ENCODE peak calls at places on chromosomes 6 and 20, in five cellular contexts. One of them, this sample, is unnamed.

GRCh38 chr6:163780993-163781392 is 366.5 kb downstream of the QKI start:
- DNase-seq in HepG2: no peak
- DNase-seq in H1: no peak
- DNase-seq in GM12878: no peak
- DNase-seq in K562: no peak
- DNase-seq in this sample: peak

GRCh38 chr20:63273635-63274380 is 1.2 kb downstream of the ARFGAP1 start:
- DNase-seq in HepG2: peak
- DNase-seq in H1: no peak
- DNase-seq in GM12878: no peak
- DNase-seq in K562: peak
- DNase-seq in this sample: no peak

GRCh38 chr20:5569021-5569420 is 181.2 kb upstream of the SHLD1 start:
- DNase-seq in HepG2: peak
- DNase-seq in H1: no peak
- DNase-seq in GM12878: no peak
- DNase-seq in K562: peak
- DNase-seq in this sample: peak

GRCh38 chr6:26157150-26157837 is 70.1 kb downstream of the HFE start:
- DNase-seq in HepG2: no peak
- DNase-seq in H1: peak
- DNase-seq in GM12878: no peak
- DNase-seq in K562: peak
- DNase-seq in this sample: peak

GRCh38 chr20:5825136-5825719 is 75.0 kb downstream of the SHLD1 start:
- DNase-seq in HepG2: no peak
- DNase-seq in H1: no peak
- DNase-seq in GM12878: no peak
- DNase-seq in K562: no peak
- DNase-seq in this sample: peak

GRCh38 chr6:68238097-68238597 is 396.9 kb upstream of the ADGRB3 start:
- DNase-seq in HepG2: no peak
- DNase-seq in H1: no peak
- DNase-seq in GM12878: no peak
- DNase-seq in K562: no peak
- DNase-seq in this sample: no peak

GRCh38 chr6:169800116-169800667 is 48.8 kb downstream of the ERMARD start:
- DNase-seq in HepG2: peak
- DNase-seq in H1: no peak
- DNase-seq in GM12878: no peak
- DNase-seq in K562: no peak
- DNase-seq in this sample: no peak

GRCh38 chr6:2890981-2891767 is 11.9 kb downstream of the SERPINB9 start:
- DNase-seq in HepG2: no peak
- DNase-seq in H1: no peak
- DNase-seq in GM12878: no peak
- DNase-seq in K562: no peak
- DNase-seq in this sample: no peak

GRCh38 chr6:142726616-142727015 is 218.4 kb downstream of the HIVEP2 start:
- DNase-seq in HepG2: no peak
- DNase-seq in H1: no peak
- DNase-seq in GM12878: no peak
- DNase-seq in K562: no peak
- DNase-seq in this sample: no peak

GRCh38 chr6:56176741-56177140 is 70.6 kb downstream of the COL21A1 start:
- DNase-seq in HepG2: no peak
- DNase-seq in H1: no peak
- DNase-seq in GM12878: no peak
- DNase-seq in K562: no peak
- DNase-seq in this sample: no peak

GRCh38 chr6:118228856-118229255 is 319.2 kb upstream of the PLN start:
- DNase-seq in HepG2: no peak
- DNase-seq in H1: no peak
- DNase-seq in GM12878: no peak
- DNase-seq in K562: no peak
- DNase-seq in this sample: no peak

DNA sequence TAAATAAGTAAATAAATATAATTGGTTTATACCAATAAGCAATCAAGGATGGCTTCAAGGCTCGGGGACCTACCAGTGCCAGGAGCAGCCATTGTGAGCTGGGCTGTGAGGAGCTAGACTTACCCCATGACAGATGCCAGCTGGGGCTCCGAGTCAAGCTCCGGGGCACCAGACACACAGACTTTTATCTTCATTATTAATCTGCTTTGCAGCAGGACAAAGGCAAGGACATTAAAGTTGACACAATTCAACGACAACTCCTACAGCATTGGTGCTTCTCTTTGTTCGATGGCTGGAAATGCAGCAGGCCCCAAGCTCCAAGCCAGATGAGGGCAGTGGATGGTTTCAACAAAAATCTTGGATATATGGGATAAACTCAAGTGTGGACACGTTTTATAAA is 68.3 kb downstream of the CD24 start:
- DNase-seq in HepG2: no peak
- DNase-seq in H1: no peak
- DNase-seq in GM12878: no peak
- DNase-seq in K562: no peak
- DNase-seq in this sample: no peak
- TF ChIP-seq POLR2AphosphoS5 in HepG2: no peak
- TF ChIP-seq POLR2AphosphoS5 in H1: no peak
- TF ChIP-seq POLR2AphosphoS5 in GM12878: no peak
- TF ChIP-seq POLR2AphosphoS5 in K562: no peak
- TF ChIP-seq POLR2AphosphoS5 in this sample: no peak

GRCh38 chr20:59575653-59576052 is 28.7 kb upstream of the PHACTR3 start:
- DNase-seq in HepG2: no peak
- DNase-seq in H1: no peak
- DNase-seq in GM12878: no peak
- DNase-seq in K562: no peak
- DNase-seq in this sample: no peak

GRCh38 chr20:59577809-59578601 is 26.3 kb upstream of the PHACTR3 start:
- DNase-seq in HepG2: no peak
- DNase-seq in H1: no peak
- DNase-seq in GM12878: no peak
- DNase-seq in K562: no peak
- DNase-seq in this sample: no peak

GRCh38 chr20:59578602-59579403 is 25.5 kb upstream of the PHACTR3 start:
- DNase-seq in HepG2: no peak
- DNase-seq in H1: no peak
- DNase-seq in GM12878: no peak
- DNase-seq in K562: no peak
- DNase-seq in this sample: no peak

GRCh38 chr20:59576216-59576953 is 28.0 kb upstream of the PHACTR3 start:
- DNase-seq in HepG2: no peak
- DNase-seq in H1: no peak
- DNase-seq in GM12878: no peak
- DNase-seq in K562: no peak
- DNase-seq in this sample: peak

GRCh38 chr20:59577037-59577808 is 27.1 kb upstream of the PHACTR3 start:
- DNase-seq in HepG2: no peak
- DNase-seq in H1: no peak
- DNase-seq in GM12878: no peak
- DNase-seq in K562: peak
- DNase-seq in this sample: peak
- TF ChIP-seq EZH2 in HepG2: no peak
- TF ChIP-seq EZH2 in H1: no peak
- TF ChIP-seq EZH2 in GM12878: no peak
- TF ChIP-seq EZH2 in K562: no peak
- TF ChIP-seq EZH2 in this sample: no peak

GRCh38 chr20:54126809-54127655 is 46.8 kb downstream of the CYP24A1 start:
- DNase-seq in HepG2: no peak
- DNase-seq in H1: no peak
- DNase-seq in GM12878: no peak
- DNase-seq in K562: no peak
- DNase-seq in this sample: no peak

GRCh38 chr20:54122681-54123586 is 50.9 kb downstream of the CYP24A1 start:
- DNase-seq in HepG2: peak
- DNase-seq in H1: no peak
- DNase-seq in GM12878: no peak
- DNase-seq in K562: no peak
- DNase-seq in this sample: no peak

GRCh38 chr20:54119744-54120143 is 49.4 kb upstream of the BCAS1 start:
- DNase-seq in HepG2: no peak
- DNase-seq in H1: no peak
- DNase-seq in GM12878: no peak
- DNase-seq in K562: no peak
- DNase-seq in this sample: no peak

GRCh38 chr20:54122189-54122588 is 51.6 kb downstream of the CYP24A1 start:
- DNase-seq in HepG2: no peak
- DNase-seq in H1: no peak
- DNase-seq in GM12878: no peak
- DNase-seq in K562: no peak
- DNase-seq in this sample: no peak

DNA sequence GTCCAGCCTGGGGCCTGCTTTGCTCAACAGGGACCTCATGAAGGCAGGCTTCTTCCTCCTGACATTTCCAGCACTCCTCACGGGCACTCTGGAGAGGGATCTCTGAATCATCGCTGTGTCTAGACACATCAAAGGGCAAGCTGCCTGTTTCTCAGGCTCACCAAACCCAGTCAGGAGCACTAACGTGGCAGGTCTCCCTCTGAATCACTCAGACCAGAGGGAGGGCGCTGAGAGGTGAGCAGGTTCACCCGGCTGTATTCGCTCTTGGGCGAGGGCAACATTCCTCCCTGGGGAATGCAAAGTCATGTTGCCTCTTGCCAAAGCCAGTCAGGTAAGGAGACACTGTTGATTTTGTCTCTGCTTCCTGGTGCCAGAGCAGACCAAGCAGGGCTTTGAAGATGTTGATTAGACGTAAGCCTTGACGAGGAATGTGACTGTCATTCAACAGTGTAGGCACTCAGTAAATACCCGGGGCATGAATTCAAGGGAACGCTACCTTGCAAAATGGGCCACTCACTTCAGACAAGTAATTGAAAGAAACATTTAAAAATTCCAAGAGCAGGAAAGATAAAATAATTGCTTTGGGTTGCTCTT is 50.1 kb downstream of the CYP24A1 start:
- DNase-seq in HepG2: peak
- DNase-seq in H1: peak
- DNase-seq in GM12878: no peak
- DNase-seq in K562: no peak
- DNase-seq in this sample: peak
- TF ChIP-seq CREB1 in HepG2: peak
- TF ChIP-seq CREB1 in H1: no peak
- TF ChIP-seq CREB1 in GM12878: no peak
- TF ChIP-seq CREB1 in K562: no peak
- TF ChIP-seq CREB1 in this sample: no peak

GRCh38 chr20:31514154-31515071 is at the start of gene HM13:
- DNase-seq in HepG2: peak
- DNase-seq in H1: peak
- DNase-seq in GM12878: peak
- DNase-seq in K562: peak
- DNase-seq in this sample: peak

GRCh38 chr20:31516166-31516565 is 1.9 kb downstream of the HM13 start:
- DNase-seq in HepG2: no peak
- DNase-seq in H1: no peak
- DNase-seq in GM12878: no peak
- DNase-seq in K562: no peak
- DNase-seq in this sample: no peak

GRCh38 chr20:31516651-31517050 is 2.4 kb downstream of the HM13 start:
- DNase-seq in HepG2: no peak
- DNase-seq in H1: no peak
- DNase-seq in GM12878: no peak
- DNase-seq in K562: no peak
- DNase-seq in this sample: no peak

GRCh38 chr20:31515072-31515774 is 981 bp downstream of the HM13 start:
- DNase-seq in HepG2: no peak
- DNase-seq in H1: no peak
- DNase-seq in GM12878: no peak
- DNase-seq in K562: no peak
- DNase-seq in this sample: no peak

GRCh38 chr20:31515775-31516107 is 1.5 kb downstream of the HM13 start:
- DNase-seq in HepG2: no peak
- DNase-seq in H1: no peak
- DNase-seq in GM12878: no peak
- DNase-seq in K562: no peak
- DNase-seq in this sample: peak
- TF ChIP-seq POLR2AphosphoS5 in HepG2: no peak
- TF ChIP-seq POLR2AphosphoS5 in H1: no peak
- TF ChIP-seq POLR2AphosphoS5 in GM12878: no peak
- TF ChIP-seq POLR2AphosphoS5 in K562: no peak
- TF ChIP-seq POLR2AphosphoS5 in this sample: no peak

GRCh38 chr6:73695619-73696421 is at the start of gene CD109:
- DNase-seq in HepG2: peak
- DNase-seq in H1: peak
- DNase-seq in GM12878: no peak
- DNase-seq in K562: no peak
- DNase-seq in this sample: peak
- TF ChIP-seq EZH2 in HepG2: no peak
- TF ChIP-seq EZH2 in H1: no peak
- TF ChIP-seq EZH2 in GM12878: no peak
- TF ChIP-seq EZH2 in K562: no peak
- TF ChIP-seq EZH2 in this sample: no peak

GRCh38 chr20:53643031-53643832 is 49.6 kb upstream of the ZNF217 start:
- DNase-seq in HepG2: no peak
- DNase-seq in H1: no peak
- DNase-seq in GM12878: peak
- DNase-seq in K562: peak
- DNase-seq in this sample: no peak
- TF ChIP-seq CREB1 in HepG2: no peak
- TF ChIP-seq CREB1 in H1: no peak
- TF ChIP-seq CREB1 in GM12878: no peak
- TF ChIP-seq CREB1 in K562: no peak
- TF ChIP-seq CREB1 in this sample: no peak